ENCODE peak calls at places on chromosome 6, in eight cellular contexts. One of them, this sample, is unnamed.

GRCh38 chr6:167130008-167130677 is 7.2 kb downstream of the CCR6 start:
- DNase-seq in lower lobe of right lung: no peak
- DNase-seq in HCT116: no peak
- DNase-seq in B cell: no peak
- DNase-seq in IMR-90: no peak
- DNase-seq in neural crest cell: no peak
- DNase-seq in pancreas: no peak
- DNase-seq in K562: no peak
- DNase-seq in this sample: no peak

GRCh38 chr6:18387061-18387721 is at the start of gene RNF144B:
- DNase-seq in lower lobe of right lung: peak
- DNase-seq in HCT116: peak
- DNase-seq in B cell: peak
- DNase-seq in IMR-90: peak
- DNase-seq in neural crest cell: peak
- DNase-seq in pancreas: peak
- DNase-seq in K562: no peak
- DNase-seq in this sample: peak

GRCh38 chr6:912871-913663 is 220.1 kb upstream of the EXOC2 start:
- DNase-seq in lower lobe of right lung: no peak
- DNase-seq in HCT116: peak
- DNase-seq in B cell: no peak
- DNase-seq in IMR-90: peak
- DNase-seq in neural crest cell: no peak
- DNase-seq in pancreas: no peak
- DNase-seq in K562: peak
- DNase-seq in this sample: no peak

GRCh38 chr6:166393535-166393823 is 10.7 kb upstream of the MPC1 start:
- DNase-seq in lower lobe of right lung: no peak
- DNase-seq in HCT116: no peak
- DNase-seq in B cell: no peak
- DNase-seq in IMR-90: no peak
- DNase-seq in neural crest cell: no peak
- DNase-seq in pancreas: no peak
- DNase-seq in K562: no peak
- DNase-seq in this sample: no peak

GRCh38 chr6:11471261-11471660 is 66.3 kb upstream of the TMEM170B start:
- DNase-seq in lower lobe of right lung: no peak
- DNase-seq in HCT116: no peak
- DNase-seq in B cell: no peak
- DNase-seq in IMR-90: no peak
- DNase-seq in neural crest cell: no peak
- DNase-seq in pancreas: no peak
- DNase-seq in K562: no peak
- DNase-seq in this sample: no peak

GRCh38 chr6:10725716-10726115 is 2.8 kb downstream of the TMEM14C start:
- DNase-seq in lower lobe of right lung: no peak
- DNase-seq in HCT116: no peak
- DNase-seq in B cell: no peak
- DNase-seq in IMR-90: no peak
- DNase-seq in neural crest cell: no peak
- DNase-seq in pancreas: no peak
- DNase-seq in K562: peak
- DNase-seq in this sample: no peak

GRCh38 chr6:43189905-43190304 is 7.9 kb downstream of the CUL9 start:
- DNase-seq in lower lobe of right lung: no peak
- DNase-seq in HCT116: no peak
- DNase-seq in B cell: no peak
- DNase-seq in IMR-90: no peak
- DNase-seq in neural crest cell: no peak
- DNase-seq in pancreas: no peak
- DNase-seq in K562: peak
- DNase-seq in this sample: no peak

GRCh38 chr6:22682979-22683378 is 113.6 kb downstream of the HDGFL1 start:
- DNase-seq in lower lobe of right lung: no peak
- DNase-seq in HCT116: no peak
- DNase-seq in B cell: no peak
- DNase-seq in IMR-90: no peak
- DNase-seq in neural crest cell: no peak
- DNase-seq in pancreas: no peak
- DNase-seq in K562: no peak
- DNase-seq in this sample: no peak

GRCh38 chr6:160057080-160057479 is 64.5 kb upstream of the SLC22A1 start:
- DNase-seq in lower lobe of right lung: no peak
- DNase-seq in HCT116: no peak
- DNase-seq in B cell: no peak
- DNase-seq in IMR-90: no peak
- DNase-seq in neural crest cell: no peak
- DNase-seq in pancreas: no peak
- DNase-seq in K562: no peak
- DNase-seq in this sample: no peak

GRCh38 chr6:35258858-35259193 is 709 bp upstream of the ZNF76 start:
- DNase-seq in lower lobe of right lung: peak
- DNase-seq in HCT116: peak
- DNase-seq in B cell: peak
- DNase-seq in IMR-90: peak
- DNase-seq in neural crest cell: peak
- DNase-seq in pancreas: peak
- DNase-seq in K562: peak
- DNase-seq in this sample: no peak

GRCh38 chr6:56713285-56713684 is 70.6 kb upstream of the DST start:
- DNase-seq in lower lobe of right lung: no peak
- DNase-seq in HCT116: peak
- DNase-seq in B cell: no peak
- DNase-seq in IMR-90: peak
- DNase-seq in neural crest cell: no peak
- DNase-seq in pancreas: no peak
- DNase-seq in K562: no peak
- DNase-seq in this sample: no peak

GRCh38 chr6:155909710-155910109 is 454.1 kb upstream of the NOX3 start:
- DNase-seq in lower lobe of right lung: no peak
- DNase-seq in HCT116: no peak
- DNase-seq in B cell: no peak
- DNase-seq in IMR-90: no peak
- DNase-seq in neural crest cell: no peak
- DNase-seq in pancreas: no peak
- DNase-seq in K562: no peak
- DNase-seq in this sample: no peak

GRCh38 chr6:77650098-77650663 is 2.7 kb upstream of the MEI4 start:
- DNase-seq in lower lobe of right lung: peak
- DNase-seq in HCT116: no peak
- DNase-seq in B cell: no peak
- DNase-seq in IMR-90: no peak
- DNase-seq in neural crest cell: peak
- DNase-seq in pancreas: peak
- DNase-seq in K562: peak
- DNase-seq in this sample: peak

GRCh38 chr6:160227038-160227768 is 31.4 kb downstream of the SLC22A2 start:
- DNase-seq in lower lobe of right lung: no peak
- DNase-seq in HCT116: no peak
- DNase-seq in B cell: no peak
- DNase-seq in IMR-90: no peak
- DNase-seq in neural crest cell: no peak
- DNase-seq in pancreas: no peak
- DNase-seq in K562: no peak
- DNase-seq in this sample: no peak

GRCh38 chr6:135260612-135261011 is 79.5 kb downstream of the MYB start:
- DNase-seq in lower lobe of right lung: no peak
- DNase-seq in HCT116: no peak
- DNase-seq in B cell: no peak
- DNase-seq in IMR-90: no peak
- DNase-seq in neural crest cell: no peak
- DNase-seq in pancreas: no peak
- DNase-seq in K562: no peak
- DNase-seq in this sample: no peak

GRCh38 chr6:135256866-135257265 is 75.8 kb downstream of the MYB start:
- DNase-seq in lower lobe of right lung: no peak
- DNase-seq in HCT116: no peak
- DNase-seq in B cell: no peak
- DNase-seq in IMR-90: no peak
- DNase-seq in neural crest cell: no peak
- DNase-seq in pancreas: no peak
- DNase-seq in K562: no peak
- DNase-seq in this sample: no peak

GRCh38 chr6:135258970-135259369 is 77.9 kb downstream of the MYB start:
- DNase-seq in lower lobe of right lung: no peak
- DNase-seq in HCT116: no peak
- DNase-seq in B cell: no peak
- DNase-seq in IMR-90: no peak
- DNase-seq in neural crest cell: no peak
- DNase-seq in pancreas: no peak
- DNase-seq in K562: no peak
- DNase-seq in this sample: no peak

GRCh38 chr6:135254471-135254870 is 73.4 kb downstream of the MYB start:
- DNase-seq in lower lobe of right lung: no peak
- DNase-seq in HCT116: no peak
- DNase-seq in B cell: no peak
- DNase-seq in IMR-90: no peak
- DNase-seq in neural crest cell: no peak
- DNase-seq in pancreas: no peak
- DNase-seq in K562: peak
- DNase-seq in this sample: no peak

GRCh38 chr6:135257641-135258405 is 76.7 kb downstream of the MYB start:
- DNase-seq in lower lobe of right lung: no peak
- DNase-seq in HCT116: no peak
- DNase-seq in B cell: no peak
- DNase-seq in IMR-90: no peak
- DNase-seq in neural crest cell: no peak
- DNase-seq in pancreas: no peak
- DNase-seq in K562: peak
- DNase-seq in this sample: no peak
- TF ChIP-seq CTCF in lower lobe of right lung: no peak
- TF ChIP-seq CTCF in HCT116: no peak
- TF ChIP-seq CTCF in B cell: no peak
- TF ChIP-seq CTCF in IMR-90: no peak
- TF ChIP-seq CTCF in neural crest cell: no peak
- TF ChIP-seq CTCF in pancreas: no peak
- TF ChIP-seq CTCF in K562: no peak
- TF ChIP-seq CTCF in this sample: no peak

GRCh38 chr6:109455161-109455501 is 441 bp downstream of the MICAL1 start:
- DNase-seq in lower lobe of right lung: no peak
- DNase-seq in HCT116: no peak
- DNase-seq in B cell: no peak
- DNase-seq in IMR-90: no peak
- DNase-seq in neural crest cell: peak
- DNase-seq in pancreas: peak
- DNase-seq in K562: no peak
- DNase-seq in this sample: no peak

GRCh38 chr6:109454483-109455160 is 950 bp downstream of the MICAL1 start:
- DNase-seq in lower lobe of right lung: peak
- DNase-seq in HCT116: no peak
- DNase-seq in B cell: peak
- DNase-seq in IMR-90: peak
- DNase-seq in neural crest cell: no peak
- DNase-seq in pancreas: no peak
- DNase-seq in K562: no peak
- DNase-seq in this sample: no peak

GRCh38 chr6:109456710-109457595 is 1.4 kb upstream of the MICAL1 start:
- DNase-seq in lower lobe of right lung: peak
- DNase-seq in HCT116: no peak
- DNase-seq in B cell: no peak
- DNase-seq in IMR-90: peak
- DNase-seq in neural crest cell: no peak
- DNase-seq in pancreas: no peak
- DNase-seq in K562: no peak
- DNase-seq in this sample: no peak

GRCh38 chr6:109456283-109456583 is 661 bp upstream of the MICAL1 start:
- DNase-seq in lower lobe of right lung: no peak
- DNase-seq in HCT116: no peak
- DNase-seq in B cell: no peak
- DNase-seq in IMR-90: no peak
- DNase-seq in neural crest cell: no peak
- DNase-seq in pancreas: peak
- DNase-seq in K562: no peak
- DNase-seq in this sample: no peak

GRCh38 chr6:109455502-109456282 is at the start of gene MICAL1:
- DNase-seq in lower lobe of right lung: peak
- DNase-seq in HCT116: no peak
- DNase-seq in B cell: peak
- DNase-seq in IMR-90: peak
- DNase-seq in neural crest cell: peak
- DNase-seq in pancreas: peak
- DNase-seq in K562: peak
- DNase-seq in this sample: peak
- TF ChIP-seq CTCF in lower lobe of right lung: peak
- TF ChIP-seq CTCF in HCT116: no peak
- TF ChIP-seq CTCF in B cell: peak
- TF ChIP-seq CTCF in IMR-90: peak
- TF ChIP-seq CTCF in neural crest cell: peak
- TF ChIP-seq CTCF in pancreas: peak
- TF ChIP-seq CTCF in K562: peak
- TF ChIP-seq CTCF in this sample: no peak

DNA sequence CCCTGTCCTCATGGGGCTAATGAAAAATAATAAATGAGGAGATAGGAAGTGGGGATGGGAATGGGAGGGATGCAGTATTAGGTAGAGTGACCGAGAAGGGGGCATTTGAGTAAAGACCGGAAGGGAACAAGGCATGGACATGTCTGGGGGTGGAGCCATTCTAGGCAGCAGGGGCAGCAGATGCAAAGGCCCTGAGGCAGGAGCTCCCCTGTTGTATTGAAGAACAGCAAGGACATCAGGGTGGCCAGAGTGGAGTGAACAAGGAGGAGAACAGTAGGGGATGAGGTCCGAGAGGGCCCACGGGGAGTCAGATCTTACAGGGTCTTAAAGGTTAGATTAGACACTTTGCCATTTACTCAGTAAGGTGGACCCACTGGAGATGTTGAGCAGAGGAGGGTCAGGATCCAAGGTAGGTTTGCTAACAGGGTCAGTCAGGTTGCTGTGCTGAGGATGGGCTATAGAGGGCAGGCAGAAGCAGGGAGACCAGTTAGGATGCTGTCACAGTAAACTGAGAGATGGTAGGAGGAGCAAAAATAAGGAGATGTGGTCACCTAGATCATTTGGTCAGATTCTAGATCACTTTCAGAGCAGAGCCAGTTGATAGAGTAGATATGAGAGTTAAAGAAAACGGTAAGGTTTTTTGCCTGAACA is 18.7 kb downstream of the TAF8 start:
- DNase-seq in lower lobe of right lung: no peak
- DNase-seq in HCT116: no peak
- DNase-seq in B cell: no peak
- DNase-seq in IMR-90: no peak
- DNase-seq in neural crest cell: no peak
- DNase-seq in pancreas: no peak
- DNase-seq in K562: no peak
- DNase-seq in this sample: no peak
- TF ChIP-seq CTCF in lower lobe of right lung: no peak
- TF ChIP-seq CTCF in HCT116: peak
- TF ChIP-seq CTCF in B cell: no peak
- TF ChIP-seq CTCF in IMR-90: no peak
- TF ChIP-seq CTCF in neural crest cell: no peak
- TF ChIP-seq CTCF in pancreas: no peak
- TF ChIP-seq CTCF in K562: peak
- TF ChIP-seq CTCF in this sample: no peak

DNA sequence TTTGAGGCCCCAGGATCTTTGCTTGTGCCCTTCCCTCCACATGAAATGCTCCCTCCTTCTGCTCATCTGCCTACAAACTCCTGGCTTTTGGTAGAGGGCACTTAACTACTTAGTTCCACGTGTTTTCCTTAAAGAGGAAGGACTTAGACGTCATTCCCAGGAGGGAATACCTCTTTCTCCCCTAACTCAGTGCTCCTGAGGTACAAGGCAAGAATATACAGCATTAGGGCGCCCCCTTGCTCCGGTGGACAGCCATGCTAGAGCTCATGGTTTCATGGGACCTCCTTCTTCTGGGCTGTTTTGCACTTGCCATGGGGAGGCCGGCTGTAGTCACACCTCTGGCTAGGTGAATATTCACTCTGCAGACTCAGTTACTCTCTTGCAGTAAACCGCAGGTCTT is 93.8 kb upstream of the LY86 start:
- DNase-seq in lower lobe of right lung: peak
- DNase-seq in HCT116: peak
- DNase-seq in B cell: peak
- DNase-seq in IMR-90: no peak
- DNase-seq in neural crest cell: peak
- DNase-seq in pancreas: no peak
- DNase-seq in K562: peak
- DNase-seq in this sample: no peak
- TF ChIP-seq CTCF in lower lobe of right lung: peak
- TF ChIP-seq CTCF in HCT116: peak
- TF ChIP-seq CTCF in B cell: peak
- TF ChIP-seq CTCF in IMR-90: no peak
- TF ChIP-seq CTCF in neural crest cell: peak
- TF ChIP-seq CTCF in pancreas: no peak
- TF ChIP-seq CTCF in K562: peak
- TF ChIP-seq CTCF in this sample: no peak